ENCODE peak calls at places on chromosomes 5 and 9, in eight cellular contexts. One of them, this sample, is unnamed.

GRCh38 chr9:131943397-131943796 is 136.3 kb downstream of the MED27 start:
- DNase-seq in osteocyte: no peak
- DNase-seq in effector memory CD4-positive, alpha-beta T cell: no peak
- DNase-seq in kidney tubule cell: no peak
- DNase-seq in NCI-H2081: peak
- DNase-seq in type B pancreatic cell: no peak
- DNase-seq in kidney glomerular epithelial cell: no peak
- DNase-seq in Kasumi-1: no peak
- DNase-seq in this sample: no peak

GRCh38 chr5:95107138-95107537 is 177.8 kb downstream of the MCTP1 start:
- DNase-seq in type B pancreatic cell: no peak
- DNase-seq in NCI-H2081: no peak
- DNase-seq in Kasumi-1: no peak
- DNase-seq in osteocyte: no peak
- DNase-seq in kidney glomerular epithelial cell: no peak
- DNase-seq in effector memory CD4-positive, alpha-beta T cell: no peak
- DNase-seq in kidney tubule cell: no peak
- DNase-seq in this sample: no peak

GRCh38 chr9:134283111-134283515 is 43.1 kb upstream of the RXRA start:
- DNase-seq in Kasumi-1: no peak
- DNase-seq in kidney glomerular epithelial cell: no peak
- DNase-seq in effector memory CD4-positive, alpha-beta T cell: no peak
- DNase-seq in kidney tubule cell: no peak
- DNase-seq in type B pancreatic cell: no peak
- DNase-seq in NCI-H2081: no peak
- DNase-seq in osteocyte: no peak
- DNase-seq in this sample: no peak

GRCh38 chr9:97388721-97389238 is 23.1 kb upstream of the TDRD7 start:
- DNase-seq in kidney tubule cell: peak
- DNase-seq in Kasumi-1: no peak
- DNase-seq in effector memory CD4-positive, alpha-beta T cell: no peak
- DNase-seq in kidney glomerular epithelial cell: no peak
- DNase-seq in type B pancreatic cell: no peak
- DNase-seq in NCI-H2081: no peak
- DNase-seq in osteocyte: no peak
- DNase-seq in this sample: peak

GRCh38 chr9:127612993-127613954 is 1.2 kb downstream of the STXBP1 start:
- DNase-seq in kidney glomerular epithelial cell: peak
- DNase-seq in type B pancreatic cell: peak
- DNase-seq in NCI-H2081: no peak
- DNase-seq in kidney tubule cell: peak
- DNase-seq in Kasumi-1: no peak
- DNase-seq in effector memory CD4-positive, alpha-beta T cell: peak
- DNase-seq in osteocyte: peak
- DNase-seq in this sample: no peak

GRCh38 chr5:14244721-14245518 is 101.8 kb downstream of the TRIO start:
- DNase-seq in NCI-H2081: no peak
- DNase-seq in effector memory CD4-positive, alpha-beta T cell: no peak
- DNase-seq in osteocyte: no peak
- DNase-seq in kidney glomerular epithelial cell: no peak
- DNase-seq in type B pancreatic cell: no peak
- DNase-seq in kidney tubule cell: no peak
- DNase-seq in Kasumi-1: no peak
- DNase-seq in this sample: no peak

GRCh38 chr9:113532809-113533190 is 69.3 kb downstream of the RGS3 start:
- DNase-seq in osteocyte: no peak
- DNase-seq in NCI-H2081: no peak
- DNase-seq in Kasumi-1: no peak
- DNase-seq in effector memory CD4-positive, alpha-beta T cell: no peak
- DNase-seq in type B pancreatic cell: no peak
- DNase-seq in kidney glomerular epithelial cell: no peak
- DNase-seq in kidney tubule cell: no peak
- DNase-seq in this sample: no peak

GRCh38 chr5:74409166-74409706 is 231.3 kb downstream of the ENC1 start:
- DNase-seq in type B pancreatic cell: no peak
- DNase-seq in NCI-H2081: peak
- DNase-seq in Kasumi-1: no peak
- DNase-seq in kidney tubule cell: no peak
- DNase-seq in kidney glomerular epithelial cell: no peak
- DNase-seq in effector memory CD4-positive, alpha-beta T cell: no peak
- DNase-seq in osteocyte: no peak
- DNase-seq in this sample: no peak

GRCh38 chr5:62489471-62489870 is 76.9 kb downstream of the IPO11 start:
- DNase-seq in Kasumi-1: no peak
- DNase-seq in type B pancreatic cell: no peak
- DNase-seq in NCI-H2081: no peak
- DNase-seq in kidney glomerular epithelial cell: no peak
- DNase-seq in kidney tubule cell: no peak
- DNase-seq in effector memory CD4-positive, alpha-beta T cell: no peak
- DNase-seq in osteocyte: no peak
- DNase-seq in this sample: no peak

GRCh38 chr5:66164044-66164790 is 20.1 kb downstream of the SREK1 start:
- DNase-seq in effector memory CD4-positive, alpha-beta T cell: no peak
- DNase-seq in osteocyte: no peak
- DNase-seq in type B pancreatic cell: no peak
- DNase-seq in NCI-H2081: no peak
- DNase-seq in kidney glomerular epithelial cell: no peak
- DNase-seq in kidney tubule cell: no peak
- DNase-seq in Kasumi-1: no peak
- DNase-seq in this sample: no peak

GRCh38 chr9:134570726-134571325 is 70.8 kb upstream of the COL5A1 start:
- DNase-seq in Kasumi-1: no peak
- DNase-seq in osteocyte: peak
- DNase-seq in kidney tubule cell: no peak
- DNase-seq in effector memory CD4-positive, alpha-beta T cell: no peak
- DNase-seq in NCI-H2081: no peak
- DNase-seq in type B pancreatic cell: peak
- DNase-seq in kidney glomerular epithelial cell: no peak
- DNase-seq in this sample: no peak

GRCh38 chr5:140295414-140295813 is 7.5 kb downstream of the PFDN1 start:
- DNase-seq in kidney glomerular epithelial cell: peak
- DNase-seq in NCI-H2081: no peak
- DNase-seq in kidney tubule cell: peak
- DNase-seq in type B pancreatic cell: no peak
- DNase-seq in Kasumi-1: peak
- DNase-seq in osteocyte: peak
- DNase-seq in effector memory CD4-positive, alpha-beta T cell: no peak
- DNase-seq in this sample: peak

GRCh38 chr9:97510797-97511761 is 9.6 kb downstream of the TMOD1 start:
- DNase-seq in kidney tubule cell: peak
- DNase-seq in type B pancreatic cell: peak
- DNase-seq in NCI-H2081: no peak
- DNase-seq in effector memory CD4-positive, alpha-beta T cell: no peak
- DNase-seq in Kasumi-1: no peak
- DNase-seq in osteocyte: peak
- DNase-seq in kidney glomerular epithelial cell: peak
- DNase-seq in this sample: no peak